ENCODE peak calls at places on chromosome 16, in nine cellular contexts. One of them, this sample, is unnamed.

GRCh38 chr16:85659805-85660511 is 28.8 kb downstream of the GINS2 start:
- DNase-seq in AG10803: peak
- DNase-seq in globus pallidus: peak
- DNase-seq in hypothalamus: peak
- DNase-seq in NCI-H510A: peak
- DNase-seq in BJ: no peak
- DNase-seq in kidney tubule cell: peak
- DNase-seq in activated naive CD4-positive, alpha-beta T cell: peak
- DNase-seq in HEK293T: peak
- DNase-seq in this sample: no peak

GRCh38 chr16:84478172-84478948 is 26.1 kb downstream of the MEAK7 start:
- DNase-seq in AG10803: peak
- DNase-seq in globus pallidus: no peak
- DNase-seq in hypothalamus: no peak
- DNase-seq in NCI-H510A: no peak
- DNase-seq in BJ: peak
- DNase-seq in kidney tubule cell: peak
- DNase-seq in activated naive CD4-positive, alpha-beta T cell: no peak
- DNase-seq in HEK293T: no peak
- DNase-seq in this sample: peak

GRCh38 chr16:86664518-86665318 is 86.4 kb downstream of the FOXL1 start:
- DNase-seq in AG10803: peak
- DNase-seq in globus pallidus: no peak
- DNase-seq in hypothalamus: no peak
- DNase-seq in NCI-H510A: no peak
- DNase-seq in BJ: peak
- DNase-seq in kidney tubule cell: peak
- DNase-seq in activated naive CD4-positive, alpha-beta T cell: no peak
- DNase-seq in HEK293T: no peak
- DNase-seq in this sample: peak

GRCh38 chr16:53053967-53054669 is 673 bp upstream of the CHD9 start:
- DNase-seq in AG10803: no peak
- DNase-seq in globus pallidus: no peak
- DNase-seq in hypothalamus: no peak
- DNase-seq in NCI-H510A: no peak
- DNase-seq in BJ: no peak
- DNase-seq in kidney tubule cell: peak
- DNase-seq in activated naive CD4-positive, alpha-beta T cell: no peak
- DNase-seq in HEK293T: no peak
- DNase-seq in this sample: no peak

GRCh38 chr16:67546761-67547422 is 15.4 kb upstream of the CTCF start:
- DNase-seq in AG10803: peak
- DNase-seq in globus pallidus: peak
- DNase-seq in hypothalamus: peak
- DNase-seq in NCI-H510A: no peak
- DNase-seq in BJ: no peak
- DNase-seq in kidney tubule cell: peak
- DNase-seq in activated naive CD4-positive, alpha-beta T cell: peak
- DNase-seq in HEK293T: peak
- DNase-seq in this sample: peak

GRCh38 chr16:87684711-87685404 is 80.9 kb downstream of the KLHDC4 start:
- DNase-seq in AG10803: no peak
- DNase-seq in globus pallidus: no peak
- DNase-seq in hypothalamus: no peak
- DNase-seq in NCI-H510A: no peak
- DNase-seq in BJ: no peak
- DNase-seq in kidney tubule cell: no peak
- DNase-seq in activated naive CD4-positive, alpha-beta T cell: no peak
- DNase-seq in HEK293T: no peak
- DNase-seq in this sample: no peak

GRCh38 chr16:22098538-22099255 is 6.4 kb downstream of the VWA3A start:
- DNase-seq in AG10803: peak
- DNase-seq in globus pallidus: peak
- DNase-seq in hypothalamus: no peak
- DNase-seq in NCI-H510A: peak
- DNase-seq in BJ: no peak
- DNase-seq in kidney tubule cell: peak
- DNase-seq in activated naive CD4-positive, alpha-beta T cell: no peak
- DNase-seq in HEK293T: peak
- DNase-seq in this sample: peak

GRCh38 chr16:51522902-51523301 is 371.8 kb upstream of the SALL1 start:
- DNase-seq in AG10803: no peak
- DNase-seq in globus pallidus: no peak
- DNase-seq in hypothalamus: no peak
- DNase-seq in NCI-H510A: no peak
- DNase-seq in BJ: no peak
- DNase-seq in kidney tubule cell: no peak
- DNase-seq in activated naive CD4-positive, alpha-beta T cell: no peak
- DNase-seq in HEK293T: no peak
- DNase-seq in this sample: no peak

GRCh38 chr16:4488486-4488967 is 12.3 kb downstream of the HMOX2 start:
- DNase-seq in AG10803: peak
- DNase-seq in globus pallidus: no peak
- DNase-seq in hypothalamus: no peak
- DNase-seq in NCI-H510A: no peak
- DNase-seq in BJ: no peak
- DNase-seq in kidney tubule cell: peak
- DNase-seq in activated naive CD4-positive, alpha-beta T cell: no peak
- DNase-seq in HEK293T: no peak
- DNase-seq in this sample: no peak

GRCh38 chr16:1990336-1991134 is 765 bp downstream of the SYNGR3 start:
- DNase-seq in AG10803: no peak
- DNase-seq in globus pallidus: no peak
- DNase-seq in hypothalamus: no peak
- DNase-seq in NCI-H510A: no peak
- DNase-seq in BJ: no peak
- DNase-seq in kidney tubule cell: no peak
- DNase-seq in activated naive CD4-positive, alpha-beta T cell: no peak
- DNase-seq in HEK293T: no peak
- DNase-seq in this sample: no peak

GRCh38 chr16:70692481-70693203 is 6.8 kb upstream of the MTSS2 start:
- DNase-seq in AG10803: no peak
- DNase-seq in globus pallidus: no peak
- DNase-seq in hypothalamus: no peak
- DNase-seq in NCI-H510A: no peak
- DNase-seq in BJ: no peak
- DNase-seq in kidney tubule cell: no peak
- DNase-seq in activated naive CD4-positive, alpha-beta T cell: no peak
- DNase-seq in HEK293T: no peak
- DNase-seq in this sample: no peak

GRCh38 chr16:20319406-20319805 is 7.9 kb downstream of the GP2 start:
- DNase-seq in AG10803: no peak
- DNase-seq in globus pallidus: no peak
- DNase-seq in hypothalamus: no peak
- DNase-seq in NCI-H510A: no peak
- DNase-seq in BJ: no peak
- DNase-seq in kidney tubule cell: no peak
- DNase-seq in activated naive CD4-positive, alpha-beta T cell: no peak
- DNase-seq in HEK293T: no peak
- DNase-seq in this sample: no peak

GRCh38 chr16:84680165-84680842 is 19.5 kb upstream of the USP10 start:
- DNase-seq in AG10803: no peak
- DNase-seq in globus pallidus: no peak
- DNase-seq in hypothalamus: no peak
- DNase-seq in NCI-H510A: no peak
- DNase-seq in BJ: no peak
- DNase-seq in kidney tubule cell: no peak
- DNase-seq in activated naive CD4-positive, alpha-beta T cell: no peak
- DNase-seq in HEK293T: no peak
- DNase-seq in this sample: no peak

GRCh38 chr16:67212766-67213165 is 13.8 kb downstream of the ELMO3 start:
- DNase-seq in AG10803: no peak
- DNase-seq in globus pallidus: no peak
- DNase-seq in hypothalamus: no peak
- DNase-seq in NCI-H510A: no peak
- DNase-seq in BJ: no peak
- DNase-seq in kidney tubule cell: peak
- DNase-seq in activated naive CD4-positive, alpha-beta T cell: no peak
- DNase-seq in HEK293T: no peak
- DNase-seq in this sample: no peak

GRCh38 chr16:67017451-67017750 is 11.5 kb upstream of the CBFB start:
- DNase-seq in AG10803: no peak
- DNase-seq in globus pallidus: no peak
- DNase-seq in hypothalamus: no peak
- DNase-seq in NCI-H510A: no peak
- DNase-seq in BJ: no peak
- DNase-seq in kidney tubule cell: no peak
- DNase-seq in activated naive CD4-positive, alpha-beta T cell: no peak
- DNase-seq in HEK293T: no peak
- DNase-seq in this sample: no peak

GRCh38 chr16:49592507-49593422 is 219.2 kb downstream of the C16orf78 start:
- DNase-seq in AG10803: peak
- DNase-seq in globus pallidus: no peak
- DNase-seq in hypothalamus: no peak
- DNase-seq in NCI-H510A: no peak
- DNase-seq in BJ: no peak
- DNase-seq in kidney tubule cell: peak
- DNase-seq in activated naive CD4-positive, alpha-beta T cell: no peak
- DNase-seq in HEK293T: peak
- DNase-seq in this sample: no peak

GRCh38 chr16:25689137-25689836 is 2.5 kb upstream of the HS3ST4 start:
- DNase-seq in AG10803: no peak
- DNase-seq in globus pallidus: no peak
- DNase-seq in hypothalamus: no peak
- DNase-seq in NCI-H510A: peak
- DNase-seq in BJ: no peak
- DNase-seq in kidney tubule cell: no peak
- DNase-seq in activated naive CD4-positive, alpha-beta T cell: no peak
- DNase-seq in HEK293T: no peak
- DNase-seq in this sample: no peak

GRCh38 chr16:81869326-81869725 is 90.2 kb downstream of the PLCG2 start:
- DNase-seq in AG10803: no peak
- DNase-seq in globus pallidus: no peak
- DNase-seq in hypothalamus: no peak
- DNase-seq in NCI-H510A: no peak
- DNase-seq in BJ: no peak
- DNase-seq in kidney tubule cell: no peak
- DNase-seq in activated naive CD4-positive, alpha-beta T cell: no peak
- DNase-seq in HEK293T: no peak
- DNase-seq in this sample: no peak

GRCh38 chr16:7511549-7512260 is 179.1 kb downstream of the RBFOX1 start:
- DNase-seq in AG10803: no peak
- DNase-seq in globus pallidus: no peak
- DNase-seq in hypothalamus: no peak
- DNase-seq in NCI-H510A: no peak
- DNase-seq in BJ: no peak
- DNase-seq in kidney tubule cell: no peak
- DNase-seq in activated naive CD4-positive, alpha-beta T cell: no peak
- DNase-seq in HEK293T: no peak
- DNase-seq in this sample: no peak